ENCODE peak calls at places on chromosome 13, in nine cellular contexts. Q, T, I, F, P, L, C, E and S are unnamed samples. For H3K4me1, the result is how much of the 10 kb centered on the place peaks cover.

GRCh38 chr13:42355118-42355840 is 83.3 kb downstream of the AKAP11 start:
- DNase-seq in I (peak), Q (no peak), E (no peak), F (no peak), P (peak), C (peak), T (no peak), L (no peak), S (no peak)

GRCh38 chr13:90622547-90622946 is 724.9 kb upstream of the MIR17HG start:
- DNase-seq in F (no peak), L (no peak), Q (no peak), C (no peak), P (no peak), I (no peak), T (no peak), E (no peak), S (no peak)

GRCh38 chr13:93736111-93736510 is 509.5 kb downstream of the GPC6 start:
- DNase-seq in Q (no peak), E (no peak), C (no peak), T (no peak), F (no peak), L (no peak), I (no peak), P (no peak), S (no peak)

GRCh38 chr13:105328212-105328611 is 1207.2 kb downstream of the EFNB2 start:
- DNase-seq in E (no peak), T (no peak), I (no peak), L (no peak), C (no peak), P (no peak), F (no peak), Q (no peak), S (no peak)

GRCh38 chr13:100131863-100132574 is 43.1 kb downstream of the PCCA start:
- DNase-seq in P (no peak), I (peak), T (no peak), C (no peak), E (no peak), Q (no peak), L (no peak), F (no peak), S (no peak)

GRCh38 chr13:32041429-32041828 is 9.9 kb downstream of the FRY start:
- DNase-seq in Q (no peak), I (no peak), E (no peak), L (no peak), C (no peak), P (no peak), T (no peak), F (no peak), S (no peak)

GRCh38 chr13:111049791-111050538 is 65.1 kb upstream of the ARHGEF7 start:
- DNase-seq in P (peak), F (no peak), T (peak), E (no peak), C (no peak), I (no peak), Q (no peak), L (no peak), S (no peak)

GRCh38 chr13:109204252-109204651 is 574.8 kb downstream of the MYO16 start:
- DNase-seq in C (no peak), P (no peak), I (no peak), Q (no peak), L (no peak), F (no peak), T (no peak), E (no peak), S (no peak)

GRCh38 chr13:37109080-37109678 is 3.7 kb upstream of the CSNK1A1L start:
- DNase-seq in E (no peak), Q (no peak), P (peak), L (no peak), F (no peak), C (no peak), I (no peak), T (no peak), S (no peak)

GRCh38 chr13:66553391-66553790 is 676.7 kb downstream of the PCDH9 start:
- DNase-seq in T (no peak), Q (no peak), I (no peak), C (no peak), L (no peak), F (no peak), P (no peak), E (no peak), S (no peak)

GRCh38 chr13:101919541-101920306 is 467.2 kb downstream of the ITGBL1 start:
- DNase-seq in C (no peak), Q (no peak), I (no peak), L (no peak), P (peak), T (no peak), E (no peak), F (no peak), S (no peak)

GRCh38 chr13:44058586-44059238 is 179.0 kb downstream of the LACC1 start:
- DNase-seq in P (no peak), L (no peak), I (no peak), C (no peak), T (no peak), F (no peak), E (no peak), Q (no peak), S (no peak)

GRCh38 chr13:57935965-57936364 is 304.4 kb downstream of the PCDH17 start:
- DNase-seq in F (no peak), L (no peak), T (no peak), Q (no peak), I (no peak), E (no peak), P (no peak), C (no peak), S (no peak)

GRCh38 chr13:31639443-31640163 is 99.7 kb upstream of the RXFP2 start:
- DNase-seq in I (no peak), E (no peak), Q (no peak), F (no peak), T (no peak), P (no peak), C (no peak), L (no peak), S (no peak)

GRCh38 chr13:45119469-45119989 is 781 bp upstream of the GTF2F2 start:
- DNase-seq in Q (no peak), C (peak), I (peak), E (no peak), L (no peak), T (no peak), F (no peak), P (no peak), S (no peak)

GRCh38 chr13:113082198-113083021 is 23.2 kb upstream of the F7 start:
- DNase-seq in C (no peak), L (no peak), T (no peak), Q (no peak), E (no peak), F (no peak), I (no peak), P (no peak), S (no peak)

GRCh38 chr13:28830580-28830979 is 10.4 kb downstream of the MTUS2 start:
- DNase-seq in I (no peak), T (no peak), P (no peak), L (no peak), E (no peak), Q (no peak), C (no peak), F (no peak), S (no peak)

GRCh38 chr13:93959796-93960533 is 519.5 kb downstream of the DCT start:
- DNase-seq in L (no peak), F (no peak), T (no peak), Q (no peak), C (no peak), P (no peak), E (no peak), I (no peak), S (no peak)

GRCh38 chr13:60511637-60512036 is 114.6 kb downstream of the TDRD3 start:
- DNase-seq in Q (no peak), T (no peak), E (no peak), P (no peak), L (no peak), F (no peak), I (no peak), C (no peak), S (no peak)

GRCh38 chr13:65336106-65336603 is 1894.0 kb downstream of the PCDH9 start:
- DNase-seq in I (no peak), C (no peak), F (no peak), P (no peak), Q (no peak), L (no peak), T (no peak), E (no peak), S (no peak)

GRCh38 chr13:49314344-49314882 is 66.7 kb downstream of the CDADC1 start:
- DNase-seq in T (no peak), Q (no peak), I (no peak), P (no peak), E (no peak), C (no peak), L (no peak), F (no peak), S (no peak)

GRCh38 chr13:49608932-49609331 is 19.4 kb upstream of the ARL11 start:
- DNase-seq in I (no peak), T (no peak), L (no peak), F (no peak), P (no peak), Q (no peak), C (no peak), E (no peak), S (no peak)

GRCh38 chr13:70218618-70219017 is 110.4 kb upstream of the KLHL1 start:
- DNase-seq in F (no peak), E (no peak), L (no peak), Q (no peak), I (no peak), T (no peak), P (no peak), C (no peak), S (no peak)

GRCh38 chr13:35475960-35476943 is at the start of gene MAB21L1:
- DNase-seq in P (peak), L (no peak), I (no peak), E (no peak), T (no peak), C (no peak), F (no peak), Q (no peak), S (no peak)

GRCh38 chr13:21297452-21297851 is 121.0 kb downstream of the MRPL57 start:
- DNase-seq in E (no peak), T (no peak), I (no peak), C (no peak), F (no peak), P (no peak), L (no peak), Q (no peak), S (no peak)
- H3K4me3 ChIP-seq in E (peak), T (peak), I (no peak), C (peak), F (peak), P (no peak), L (no peak), Q (peak), S (no peak)

GRCh38 chr13:50654341-50654740 is 189.2 kb downstream of the DLEU7 start:
- DNase-seq in E (no peak), C (no peak), T (no peak), L (no peak), I (no peak), F (no peak), P (no peak), Q (no peak), S (no peak)

GRCh38 chr13:50650478-50650877 is 193.0 kb downstream of the DLEU7 start:
- DNase-seq in F (no peak), I (no peak), P (no peak), L (no peak), C (no peak), T (no peak), Q (no peak), E (no peak), S (no peak)

GRCh38 chr13:50646070-50646469 is 197.4 kb downstream of the DLEU7 start:
- DNase-seq in E (no peak), T (no peak), Q (no peak), L (no peak), P (no peak), F (no peak), I (no peak), C (no peak), S (no peak)

GRCh38 chr13:50650936-50651638 is 192.4 kb downstream of the DLEU7 start:
- DNase-seq in E (no peak), F (no peak), Q (no peak), P (no peak), I (no peak), L (no peak), T (no peak), C (no peak), S (no peak)

DNA sequence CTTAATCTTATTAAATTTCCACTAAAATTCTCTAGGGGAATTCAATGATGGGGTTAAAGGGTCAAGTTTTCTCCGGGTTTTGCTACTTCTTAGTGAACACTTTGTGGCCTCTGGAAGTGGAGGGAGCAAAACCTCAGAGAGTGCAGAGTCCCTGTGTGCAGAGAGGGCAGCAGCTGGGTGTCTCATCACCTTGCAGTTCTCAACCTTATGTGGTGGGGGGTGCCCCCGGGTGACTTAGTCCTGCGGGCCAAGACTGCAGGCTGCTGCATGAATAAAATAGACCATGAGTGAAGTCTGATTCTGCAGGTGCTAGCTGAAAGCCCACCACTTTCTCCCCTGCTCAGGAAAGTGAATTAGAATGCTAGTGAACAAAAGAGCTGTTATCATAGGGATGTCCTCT is 191.6 kb downstream of the DLEU7 start:
- DNase-seq in F (no peak), P (no peak), I (no peak), T (no peak), C (no peak), Q (no peak), E (no peak), L (no peak), S (no peak)
- H3K4me1 ChIP-seq in F (under half), P (under half), I (under half), T (under half), C (under half), Q (under half), E (under half), L (under half), S (under half)

GRCh38 chr13:48163066-48163465 is 68.2 kb upstream of the MED4 start:
- DNase-seq in Q (no peak), I (no peak), P (no peak), F (no peak), L (no peak), T (no peak), E (no peak), C (no peak), S (no peak)

GRCh38 chr13:48160879-48161278 is 66.0 kb upstream of the MED4 start:
- DNase-seq in P (no peak), C (no peak), T (peak), E (no peak), I (no peak), L (no peak), Q (no peak), F (no peak), S (no peak)

GRCh38 chr13:48159436-48160225 is 64.7 kb upstream of the MED4 start:
- DNase-seq in F (no peak), E (no peak), L (no peak), C (no peak), P (no peak), I (no peak), Q (no peak), T (no peak), S (no peak)

GRCh38 chr13:48161530-48162179 is 66.8 kb upstream of the MED4 start:
- DNase-seq in T (peak), Q (peak), P (no peak), I (no peak), L (no peak), E (no peak), C (no peak), F (no peak), S (no peak)

GRCh38 chr13:48162182-48162581 is 67.3 kb upstream of the MED4 start:
- DNase-seq in L (no peak), T (no peak), Q (no peak), I (no peak), F (no peak), P (no peak), E (no peak), C (no peak), S (no peak)
- H3K4me3 ChIP-seq in L (no peak), T (no peak), Q (no peak), I (no peak), F (no peak), P (no peak), E (no peak), C (no peak), S (no peak)

DNA sequence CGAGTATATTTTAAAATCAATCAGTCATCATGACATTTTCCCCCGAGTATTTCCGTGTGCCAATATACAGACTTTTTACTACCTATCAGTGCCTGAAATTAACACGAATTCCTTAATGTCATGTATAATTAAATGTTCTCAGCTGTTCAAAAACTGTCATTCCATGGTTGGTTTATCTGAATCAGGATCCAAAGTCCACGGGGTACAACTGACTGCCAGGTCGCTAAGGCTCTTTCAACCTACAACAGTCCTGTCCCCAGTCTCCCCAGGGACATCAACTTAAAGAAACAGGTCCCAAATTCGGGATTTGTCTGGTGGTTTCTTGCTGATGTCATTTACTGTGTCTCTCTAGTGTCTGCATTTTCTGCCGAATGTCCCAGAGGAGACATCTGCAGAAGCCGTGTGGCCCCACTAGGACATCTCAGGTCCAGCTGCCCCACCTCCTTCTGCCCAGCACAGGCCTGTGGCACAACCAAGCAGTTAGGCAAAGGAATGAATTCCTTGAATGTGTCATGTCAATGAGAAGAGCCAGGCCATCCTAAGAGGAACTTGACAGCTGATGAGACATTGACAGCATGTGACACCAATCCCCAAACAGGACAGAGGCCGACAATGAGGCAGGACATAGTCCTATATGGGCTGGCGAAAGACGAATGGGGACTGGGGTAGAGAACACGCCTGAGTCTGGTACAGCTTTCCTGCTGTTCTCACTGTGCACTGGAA is 109.5 kb downstream of the STK24 start:
- DNase-seq in T (no peak), C (no peak), I (no peak), L (no peak), Q (no peak), F (no peak), E (no peak), P (no peak), S (no peak)
- H3K4me1 ChIP-seq in T (under half), C (under half), I (under half), L (under half), Q (under half), F (under half), E (under half), P (under half), S (under half)

GRCh38 chr13:27203186-27203585 is 31.6 kb upstream of the USP12 start:
- DNase-seq in C (no peak), Q (no peak), F (no peak), P (no peak), T (no peak), E (no peak), I (no peak), L (no peak), S (no peak)
- H3K4me3 ChIP-seq in C (no peak), Q (no peak), F (no peak), P (no peak), T (no peak), E (no peak), I (no peak), L (no peak), S (no peak)

GRCh38 chr13:75687145-75687763 is 51.1 kb downstream of the LMO7 start:
- DNase-seq in L (no peak), F (no peak), I (no peak), T (no peak), P (peak), E (peak), Q (no peak), C (no peak), S (peak)

GRCh38 chr13:75691183-75691582 is 55.1 kb downstream of the LMO7 start:
- DNase-seq in T (no peak), C (no peak), L (no peak), E (peak), I (no peak), Q (no peak), P (no peak), F (no peak), S (no peak)

GRCh38 chr13:75693227-75693626 is 57.1 kb downstream of the LMO7 start:
- DNase-seq in E (no peak), L (no peak), F (no peak), I (no peak), P (no peak), Q (no peak), T (no peak), C (no peak), S (no peak)

GRCh38 chr13:75685239-75685697 is 49.1 kb downstream of the LMO7 start:
- DNase-seq in Q (no peak), F (no peak), C (no peak), E (peak), T (no peak), P (no peak), L (no peak), I (no peak), S (no peak)

GRCh38 chr13:75689686-75690085 is 53.6 kb downstream of the LMO7 start:
- DNase-seq in Q (no peak), C (no peak), T (no peak), L (no peak), I (no peak), F (no peak), E (no peak), P (no peak), S (no peak)
- H3K4me1 ChIP-seq in Q (under half), C (under half), T (under half), L (under half), I (under half), F (under half), E (under half), P (under half), S (under half)

GRCh38 chr13:80334582-80335260 is 6.2 kb downstream of the SPRY2 start:
- DNase-seq in F (no peak), Q (no peak), P (no peak), I (no peak), T (no peak), C (no peak), L (no peak), E (no peak), S (no peak)
- H3K4me3 ChIP-seq in F (no peak), Q (no peak), P (peak), I (no peak), T (no peak), C (no peak), L (no peak), E (no peak), S (no peak)

DNA sequence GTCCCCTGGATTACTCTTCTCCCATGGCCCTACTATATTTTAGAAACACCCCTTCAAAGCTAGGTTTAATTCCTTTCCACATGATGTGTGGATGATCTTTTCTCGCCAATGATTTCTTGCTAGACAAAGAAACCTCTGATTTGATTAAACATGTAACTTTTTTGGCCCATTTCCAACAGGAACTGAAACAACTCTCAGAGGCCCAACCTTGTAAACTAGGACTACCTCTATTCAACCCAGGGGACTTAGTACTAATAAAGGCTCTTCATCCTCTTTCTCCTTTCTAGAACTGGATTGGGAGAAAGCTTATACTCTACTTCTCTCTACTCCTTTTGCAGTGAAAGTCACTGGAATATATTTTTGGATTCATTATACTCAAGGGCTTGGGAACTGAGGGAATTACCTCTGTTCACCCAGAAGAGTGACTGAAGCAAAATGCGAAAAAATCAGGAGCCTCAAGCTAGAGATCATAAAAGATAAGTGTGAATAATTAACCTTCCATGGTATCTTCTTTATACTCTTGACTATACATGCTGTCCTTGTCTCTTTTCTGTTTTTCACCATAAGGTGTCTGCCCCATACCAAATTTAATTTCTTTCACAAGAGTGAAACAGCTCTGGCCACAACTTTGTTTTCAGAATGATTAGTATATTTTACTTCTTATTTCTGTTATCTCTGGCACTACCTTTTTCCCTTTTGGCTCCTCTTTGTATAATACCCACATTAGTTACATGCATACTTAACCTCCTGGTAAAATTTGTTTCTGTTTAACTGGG is 977.6 kb downstream of the SLITRK5 start:
- DNase-seq in F (no peak), L (no peak), Q (no peak), E (no peak), P (no peak), I (no peak), T (no peak), C (no peak), S (no peak)
- H3K4me1 ChIP-seq in F (under half), L (under half), Q (under half), E (under half), P (under half), I (under half), T (under half), C (under half), S (under half)